ENCODE peak calls at places on chromosomes 3 and 15, in nine cellular contexts. P is stimulated activated CD4-positive, alpha-beta T cell treated with anti-CD3 and anti-CD28 coated beads, Interleukin-1b, Interleukin-23, amount 100 ng/mL, for 24 hours; Y is D341Med; V is fibroblast of the conjunctiva; L is RPMI8226; S is AML-193; X is EH; R is stimulated activated naive CD8-positive, alpha-beta T cell treated with anti-CD3 and anti-CD28 coated beads, Interleukin-15, Interleukin-2, amounts not matched to agents 100 U/mL and 50 U/mL, for 24 hours; J is stimulated activated CD8-positive, alpha-beta memory T cell treated with anti-CD3 and anti-CD28 coated beads, Interleukin-15, amount 100 ng/mL, for 4 hours. F is an unnamed sample.

GRCh38 chr15:40511472-40512133 is 40.8 kb downstream of the CHST14 start:
- DNase-seq in S (no peak), Y (no peak), L (peak; percentile 64), X (peak; percentile 57), V (peak; percentile 17), R (peak; percentile 32), P (no peak), J (no peak), F (peak; percentile 47)

GRCh38 chr3:69288161-69288895 is 97.6 kb downstream of the FRMD4B start:
- DNase-seq in R (peak; percentile 50), P (peak; percentile 51), S (no peak), J (no peak), L (no peak), Y (no peak), V (no peak), X (no peak), F (peak; percentile 21)

GRCh38 chr3:30581982-30582381 is 24.4 kb upstream of the TGFBR2 start:
- DNase-seq in J (no peak), R (no peak), Y (no peak), V (no peak), S (no peak), P (no peak), L (no peak), X (no peak), F (no peak)

GRCh38 chr3:169923831-169924230 is 12.5 kb downstream of the SAMD7 start:
- DNase-seq in R (no peak), X (peak; percentile 1), J (no peak), L (no peak), Y (no peak), P (no peak), S (no peak), V (no peak), F (no peak)

GRCh38 chr3:100634493-100635272 is 25.3 kb downstream of the ADGRG7 start:
- DNase-seq in P (no peak), S (peak; percentile 36), Y (peak; percentile 55), R (peak; percentile 15), L (peak; percentile 27), J (no peak), X (peak; percentile 41), V (no peak), F (peak; percentile 40)

GRCh38 chr15:88331291-88331690 is 74.8 kb upstream of the NTRK3 start:
- DNase-seq in V (no peak), Y (peak; percentile 62), P (peak; percentile 48), S (no peak), R (peak; percentile 77), X (peak; percentile 11), J (no peak), L (peak; percentile 72), F (peak; percentile 6)

GRCh38 chr3:121916189-121916588 is 22.0 kb downstream of the SLC15A2 start:
- DNase-seq in X (no peak), L (no peak), Y (no peak), J (no peak), S (no peak), P (no peak), V (no peak), R (no peak), F (no peak)

GRCh38 chr15:28021281-28022039 is 77.7 kb downstream of the OCA2 start:
- DNase-seq in S (no peak), R (peak; percentile 32), Y (peak; percentile 80), X (peak; percentile 1), P (peak; percentile 10), V (peak; percentile 51), L (peak; percentile 9), J (no peak), F (no peak)

GRCh38 chr3:62149962-62150361 is 223.4 kb downstream of the FEZF2 start:
- DNase-seq in R (no peak), L (no peak), V (no peak), S (no peak), P (no peak), Y (no peak), J (no peak), X (peak; percentile 59), F (no peak)